ENCODE peak calls at places on chromosomes 3 and 15, in eight cellular contexts. C is mucosa of descending colon, W is mammary epithelial cell, T is bronchial epithelial cell, N is PC-9, Q is GM12878, L is kidney, K is progenitor cell of endocrine pancreas. V is an unnamed sample.
A peak's percentile ranks its signal among the peaks of the same experiment; 100 is the strongest.

GRCh38 chr3:35639251-35640185 is at the start of gene ARPP21:
- DNase-seq in Q (no peak), T (no peak), K (peak; percentile 19), L (peak; percentile 74), C (no peak), W (no peak), N (no peak), V (peak; percentile 69)

GRCh38 chr3:16189201-16189600 is 14.7 kb downstream of the GALNT15 start:
- DNase-seq in Q (no peak), L (no peak), W (no peak), T (peak; percentile 72), N (no peak), C (no peak), K (no peak), V (no peak)

GRCh38 chr15:82950746-82951370 is 1.7 kb downstream of the HOMER2 start:
- DNase-seq in T (no peak), K (no peak), C (no peak), W (no peak), Q (no peak), L (no peak), N (no peak), V (no peak)

GRCh38 chr3:8450618-8451017 is 51.0 kb upstream of the LMCD1 start:
- DNase-seq in Q (no peak), K (no peak), T (no peak), L (no peak), C (no peak), W (no peak), N (no peak), V (no peak)

GRCh38 chr3:77525283-77525682 is 485.4 kb downstream of the ROBO2 start:
- DNase-seq in T (no peak), C (no peak), Q (no peak), L (no peak), W (no peak), N (no peak), K (no peak), V (no peak)

GRCh38 chr15:81176291-81176893 is 20.3 kb upstream of the IL16 start:
- DNase-seq in Q (no peak), T (no peak), C (no peak), K (no peak), N (no peak), L (peak; percentile 73), W (no peak), V (no peak)

GRCh38 chr3:133097214-133097613 is 59.0 kb downstream of the TMEM108 start:
- DNase-seq in W (peak; percentile 32), L (no peak), T (no peak), Q (no peak), N (no peak), K (no peak), C (no peak), V (no peak)

GRCh38 chr3:55481067-55481917 is 5.8 kb downstream of the WNT5A start:
- DNase-seq in W (no peak), Q (no peak), K (no peak), N (no peak), C (peak; percentile 36), L (peak; percentile 78), T (no peak), V (peak; percentile 48)

GRCh38 chr3:58005662-58006061 is 2.6 kb upstream of the FLNB start:
- DNase-seq in T (peak; percentile 99), N (peak; percentile 60), C (no peak), Q (no peak), K (no peak), W (peak; percentile 97), L (no peak), V (no peak)

GRCh38 chr3:113079532-113079931 is 88.7 kb downstream of the GTPBP8 start:
- DNase-seq in W (no peak), L (no peak), N (no peak), K (no peak), Q (no peak), T (no peak), C (no peak), V (no peak)

GRCh38 chr3:103918336-103918735 is 1448.4 kb upstream of the ALCAM start:
- DNase-seq in K (no peak), W (no peak), C (no peak), N (no peak), Q (no peak), T (no peak), L (no peak), V (no peak)

GRCh38 chr3:42394579-42395288 is 15.7 kb downstream of the LYZL4 start:
- DNase-seq in N (no peak), Q (no peak), L (no peak), K (no peak), C (no peak), T (no peak), W (no peak), V (no peak)

GRCh38 chr15:79431636-79432344 is at the start of gene MINAR1:
- DNase-seq in K (peak; percentile 66), L (peak; percentile 74), C (peak; percentile 35), T (peak; percentile 9), W (peak; percentile 43), Q (no peak), N (peak; percentile 3), V (peak; percentile 80)

GRCh38 chr15:47717036-47717611 is at the start of gene SEMA6D:
- DNase-seq in Q (no peak), T (peak; percentile 50), C (peak; percentile 85), K (peak; percentile 81), W (peak; percentile 57), L (peak; percentile 90), N (no peak), V (peak; percentile 93)

GRCh38 chr15:78633348-78633747 is 7.7 kb downstream of the CHRNB4 start:
- DNase-seq in L (no peak), N (no peak), C (no peak), T (no peak), Q (no peak), W (no peak), K (no peak), V (no peak)

DNA sequence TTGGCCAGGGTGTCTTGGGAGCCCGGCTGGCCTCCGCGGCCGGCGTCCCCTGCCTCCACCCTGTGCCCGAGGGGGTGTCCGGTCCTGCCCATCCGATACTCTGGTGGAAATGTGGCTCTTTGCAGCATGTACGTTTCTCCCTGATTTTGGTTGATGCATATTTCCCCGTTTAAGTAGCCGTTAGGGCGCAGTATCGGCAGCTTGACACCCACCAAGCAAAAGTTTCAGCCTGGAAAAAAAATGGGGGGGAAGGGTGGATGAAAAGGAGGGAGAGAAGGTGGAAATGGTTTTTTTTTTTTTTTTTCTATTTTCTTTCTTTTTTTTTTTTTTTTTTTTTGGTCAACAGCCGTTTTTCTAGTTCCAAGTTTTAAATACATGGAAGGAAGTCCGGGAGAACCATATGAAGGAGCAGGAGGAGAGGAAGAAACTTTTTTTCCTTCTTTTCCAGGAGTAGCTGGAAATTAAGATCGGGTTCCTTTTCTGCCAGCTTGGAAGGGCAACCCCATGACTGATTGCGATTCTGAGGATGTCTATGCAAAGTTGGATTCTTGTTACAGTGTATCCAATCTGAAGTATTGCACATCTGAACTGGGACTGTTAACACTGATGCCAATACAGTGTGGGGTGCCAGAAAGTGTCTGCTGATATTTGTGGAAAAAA is 1.5 kb downstream of the RAP2B start:
- DNase-seq in Q (no peak), W (peak; percentile 49), N (peak; percentile 25), L (peak; percentile 79), K (no peak), T (no peak), C (no peak), V (no peak)
- TF ChIP-seq CTCF in Q (no peak), W (no peak), N (no peak), L (no peak), K (no peak), T (no peak), C (no peak), V (no peak)

GRCh38 chr3:123015596-123015995 is 12.0 kb downstream of the SEMA5B start:
- DNase-seq in L (no peak), N (no peak), Q (no peak), T (no peak), C (no peak), W (no peak), K (no peak), V (no peak)
- TF ChIP-seq CTCF in L (no peak), N (peak; percentile 51), Q (no peak), T (no peak), C (no peak), W (no peak), K (peak; percentile 12), V (no peak)

DNA sequence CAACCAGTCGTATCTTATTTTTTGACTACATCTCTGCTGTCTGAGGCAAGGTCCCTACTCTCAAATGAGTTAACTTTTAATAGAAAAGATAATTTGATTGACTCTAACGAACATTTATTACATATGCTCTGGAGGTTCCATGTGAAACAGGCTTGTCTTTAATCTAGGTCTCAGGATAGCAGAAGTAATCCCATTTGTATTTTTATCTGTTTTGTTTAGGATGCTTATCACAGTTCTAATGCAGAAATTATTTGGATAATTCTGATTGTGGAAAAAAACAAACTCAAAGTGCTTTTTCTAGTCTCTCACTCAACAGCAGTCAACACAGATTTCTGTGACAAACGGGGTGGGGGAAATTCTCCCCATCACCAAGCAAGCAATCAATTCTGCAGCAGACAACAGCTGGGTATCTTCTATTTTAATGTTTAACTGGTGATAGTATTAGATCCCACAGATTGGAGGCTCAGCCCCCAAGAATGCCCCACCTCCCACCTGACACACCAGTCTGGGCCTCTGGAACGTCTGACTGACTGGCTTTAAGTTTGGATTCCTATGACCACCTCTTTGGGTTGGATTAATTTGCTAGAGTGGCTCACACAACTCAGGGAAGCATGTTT is 58.8 kb downstream of the ITPR1 start:
- DNase-seq in T (no peak), N (no peak), K (no peak), C (no peak), W (no peak), L (no peak), Q (no peak), V (no peak)
- TF ChIP-seq CTCF in T (no peak), N (no peak), K (no peak), C (no peak), W (no peak), L (no peak), Q (no peak), V (no peak)

GRCh38 chr3:189334064-189334920 is 162.5 kb downstream of the TPRG1 start:
- DNase-seq in T (peak; percentile 90), W (peak; percentile 81), Q (no peak), L (no peak), K (no peak), C (no peak), N (no peak), V (no peak)

GRCh38 chr3:189339996-189340395 is 168.2 kb downstream of the TPRG1 start:
- DNase-seq in N (no peak), L (no peak), C (no peak), T (no peak), Q (no peak), K (no peak), W (no peak), V (no peak)

GRCh38 chr3:189340680-189341460 is 169.1 kb downstream of the TPRG1 start:
- DNase-seq in C (no peak), W (no peak), T (no peak), Q (no peak), N (no peak), L (no peak), K (no peak), V (no peak)

GRCh38 chr3:189338366-189338765 is 166.6 kb downstream of the TPRG1 start:
- DNase-seq in L (no peak), T (no peak), K (no peak), C (no peak), Q (no peak), N (no peak), W (no peak), V (no peak)

DNA sequence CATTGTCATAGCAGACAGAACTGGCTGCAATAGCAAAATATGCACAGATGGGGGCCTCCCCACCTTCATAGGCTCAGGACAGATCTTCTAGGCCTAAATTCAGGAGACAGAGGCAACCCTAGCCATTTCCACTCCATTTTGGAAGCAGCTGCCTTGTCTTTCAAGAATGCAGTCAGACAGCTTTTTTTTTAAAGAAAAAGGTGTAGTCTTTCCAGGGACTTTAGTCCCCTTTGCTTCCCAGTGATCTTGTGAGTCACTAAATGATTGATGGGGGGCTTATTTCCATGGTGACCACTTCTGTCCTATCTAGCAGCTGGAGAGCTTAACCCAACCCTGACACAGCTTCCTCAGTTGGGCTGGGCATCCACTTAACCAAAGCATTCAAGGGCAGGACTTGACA is 165.9 kb downstream of the TPRG1 start:
- DNase-seq in Q (no peak), N (peak; percentile 67), T (no peak), C (no peak), W (no peak), K (no peak), L (no peak), V (no peak)
- TF ChIP-seq CTCF in Q (no peak), N (no peak), T (no peak), C (no peak), W (no peak), K (no peak), L (no peak), V (no peak)

V was measured in glutamatergic neuron.